ENCODE peak calls at places on chromosome 2, in nine cellular contexts. K, Y, B, V, H, E, S, M and W are unnamed samples.

GRCh38 chr2:219951111-219951510 is 323.7 kb downstream of the SLC4A3 start:
- DNase-seq in K (no peak), Y (no peak), B (peak), V (no peak), H (no peak), E (no peak), S (no peak), M (no peak), W (no peak)

GRCh38 chr2:241008711-241009121 is 10.3 kb downstream of the SNED1 start:
- DNase-seq in K (no peak), Y (no peak), B (no peak), V (no peak), H (no peak), E (no peak), S (no peak), M (no peak), W (no peak)

GRCh38 chr2:235358981-235359471 is 134.8 kb upstream of the AGAP1 start:
- DNase-seq in K (no peak), Y (no peak), B (no peak), V (no peak), H (no peak), E (no peak), S (no peak), M (no peak), W (no peak)

GRCh38 chr2:233100192-233100998 is 40.3 kb downstream of the INPP5D start:
- DNase-seq in K (no peak), Y (no peak), B (no peak), V (no peak), H (no peak), E (peak), S (peak), M (no peak), W (no peak)

GRCh38 chr2:165069131-165069530 is 113.8 kb upstream of the SLC38A11 start:
- DNase-seq in K (no peak), Y (no peak), B (no peak), V (no peak), H (no peak), E (no peak), S (no peak), M (no peak), W (no peak)

GRCh38 chr2:120308038-120308910 is 37.7 kb upstream of the INHBB start:
- DNase-seq in K (no peak), Y (no peak), B (no peak), V (no peak), H (no peak), E (no peak), S (no peak), M (no peak), W (no peak)

GRCh38 chr2:53353372-53354111 is 414.1 kb upstream of the CHAC2 start:
- DNase-seq in K (no peak), Y (peak), B (no peak), V (no peak), H (no peak), E (no peak), S (no peak), M (no peak), W (no peak)

GRCh38 chr2:161085041-161085598 is 75.1 kb upstream of the TANK start:
- DNase-seq in K (no peak), Y (no peak), B (no peak), V (no peak), H (peak), E (no peak), S (no peak), M (no peak), W (peak)

GRCh38 chr2:136212426-136213378 is 94.8 kb upstream of the CXCR4 start:
- DNase-seq in K (no peak), Y (no peak), B (no peak), V (no peak), H (no peak), E (no peak), S (no peak), M (no peak), W (no peak)

GRCh38 chr2:213545964-213546363 is 261.7 kb downstream of the SPAG16 start:
- DNase-seq in K (no peak), Y (no peak), B (no peak), V (no peak), H (no peak), E (no peak), S (no peak), M (no peak), W (no peak)

GRCh38 chr2:120914839-120915521 is 179.3 kb downstream of the GLI2 start:
- DNase-seq in K (no peak), Y (peak), B (peak), V (peak), H (peak), E (no peak), S (no peak), M (no peak), W (peak)

GRCh38 chr2:238326801-238327365 is 6.6 kb downstream of the TRAF3IP1 start:
- DNase-seq in K (no peak), Y (no peak), B (no peak), V (no peak), H (no peak), E (no peak), S (no peak), M (no peak), W (no peak)

GRCh38 chr2:238308177-238308576 is 12.1 kb upstream of the TRAF3IP1 start:
- DNase-seq in K (no peak), Y (no peak), B (no peak), V (no peak), H (no peak), E (no peak), S (no peak), M (no peak), W (no peak)

GRCh38 chr2:182073613-182074012 is 88.0 kb downstream of the PPP1R1C start:
- DNase-seq in K (no peak), Y (no peak), B (no peak), V (no peak), H (no peak), E (no peak), S (no peak), M (no peak), W (no peak)

GRCh38 chr2:222930862-222931261 is 70.0 kb downstream of the ACSL3 start:
- DNase-seq in K (no peak), Y (no peak), B (no peak), V (no peak), H (no peak), E (no peak), S (no peak), M (no peak), W (no peak)

GRCh38 chr2:20213651-20214565 is 11.0 kb downstream of the SDC1 start:
- DNase-seq in K (no peak), Y (no peak), B (no peak), V (no peak), H (peak), E (no peak), S (no peak), M (no peak), W (no peak)